ENCODE peak calls at places on chromosomes 2 and 18, in four cellular contexts. One of them, this sample, is unnamed.
A peak's percentile ranks its signal among the peaks of the same experiment; 100 is the strongest.

GRCh38 chr2:30148850-30149249 is 2.0 kb downstream of the YPEL5 start:
- DNase-seq in mucosa of descending colon: no peak
- DNase-seq in astrocyte of the cerebellum: no peak
- DNase-seq in spleen: no peak
- DNase-seq in this sample: no peak

GRCh38 chr2:238313289-238313990 is 6.9 kb upstream of the TRAF3IP1 start:
- DNase-seq in mucosa of descending colon: no peak
- DNase-seq in astrocyte of the cerebellum: no peak
- DNase-seq in spleen: no peak
- DNase-seq in this sample: no peak

GRCh38 chr2:238974061-238974460 is 126.2 kb downstream of the TWIST2 start:
- DNase-seq in mucosa of descending colon: no peak
- DNase-seq in astrocyte of the cerebellum: no peak
- DNase-seq in spleen: no peak
- DNase-seq in this sample: no peak

GRCh38 chr18:21513741-21514140 is 86.8 kb downstream of the ESCO1 start:
- DNase-seq in mucosa of descending colon: no peak
- DNase-seq in astrocyte of the cerebellum: no peak
- DNase-seq in spleen: no peak
- DNase-seq in this sample: no peak

GRCh38 chr2:195813401-195813800 is 156.4 kb downstream of the SLC39A10 start:
- DNase-seq in mucosa of descending colon: no peak
- DNase-seq in astrocyte of the cerebellum: no peak
- DNase-seq in spleen: no peak
- DNase-seq in this sample: no peak

GRCh38 chr2:469521-469920 is 181.6 kb upstream of the ALKAL2 start:
- DNase-seq in mucosa of descending colon: no peak
- DNase-seq in astrocyte of the cerebellum: no peak
- DNase-seq in spleen: no peak
- DNase-seq in this sample: no peak

GRCh38 chr18:77071711-77072292 is 60.8 kb downstream of the MBP start:
- DNase-seq in mucosa of descending colon: no peak
- DNase-seq in astrocyte of the cerebellum: peak; percentile 83
- DNase-seq in spleen: no peak
- DNase-seq in this sample: peak; percentile 63

GRCh38 chr18:34867520-34867919 is 157.4 kb downstream of the DTNA start:
- DNase-seq in mucosa of descending colon: peak; percentile 5
- DNase-seq in astrocyte of the cerebellum: no peak
- DNase-seq in spleen: no peak
- DNase-seq in this sample: no peak

GRCh38 chr2:173860082-173860481 is 105.1 kb downstream of the SP3 start:
- DNase-seq in mucosa of descending colon: no peak
- DNase-seq in astrocyte of the cerebellum: no peak
- DNase-seq in spleen: no peak
- DNase-seq in this sample: no peak

GRCh38 chr2:196987654-196988364 is 61.3 kb upstream of the PGAP1 start:
- DNase-seq in mucosa of descending colon: peak; percentile 18
- DNase-seq in astrocyte of the cerebellum: peak; percentile 92
- DNase-seq in spleen: no peak
- DNase-seq in this sample: no peak

GRCh38 chr2:49021170-49021743 is 133.1 kb downstream of the FSHR start:
- DNase-seq in mucosa of descending colon: no peak
- DNase-seq in astrocyte of the cerebellum: no peak
- DNase-seq in spleen: no peak
- DNase-seq in this sample: no peak

GRCh38 chr2:21966139-21966538 is 842.4 kb downstream of the TDRD15 start:
- DNase-seq in mucosa of descending colon: no peak
- DNase-seq in astrocyte of the cerebellum: no peak
- DNase-seq in spleen: no peak
- DNase-seq in this sample: no peak

GRCh38 chr2:151730242-151730975 is 3.9 kb downstream of the NEB start:
- DNase-seq in mucosa of descending colon: no peak
- DNase-seq in astrocyte of the cerebellum: no peak
- DNase-seq in spleen: no peak
- DNase-seq in this sample: no peak

GRCh38 chr18:45997689-45998088 is 30.6 kb upstream of the EPG5 start:
- DNase-seq in mucosa of descending colon: no peak
- DNase-seq in astrocyte of the cerebellum: no peak
- DNase-seq in spleen: no peak
- DNase-seq in this sample: no peak

GRCh38 chr2:235050992-235051351 is 99.2 kb downstream of the SH3BP4 start:
- DNase-seq in mucosa of descending colon: peak; percentile 95
- DNase-seq in astrocyte of the cerebellum: peak; percentile 87
- DNase-seq in spleen: peak; percentile 75
- DNase-seq in this sample: no peak

GRCh38 chr2:94978917-94979316 is 46.6 kb upstream of the MAL start:
- DNase-seq in mucosa of descending colon: no peak
- DNase-seq in astrocyte of the cerebellum: no peak
- DNase-seq in spleen: no peak
- DNase-seq in this sample: no peak

GRCh38 chr18:31553800-31554199 is 37.9 kb upstream of the TTR start:
- DNase-seq in mucosa of descending colon: no peak
- DNase-seq in astrocyte of the cerebellum: no peak
- DNase-seq in spleen: no peak
- DNase-seq in this sample: no peak
- TF ChIP-seq CTCF in mucosa of descending colon: no peak
- TF ChIP-seq CTCF in astrocyte of the cerebellum: peak; percentile 32
- TF ChIP-seq CTCF in spleen: no peak
- TF ChIP-seq CTCF in this sample: no peak

GRCh38 chr2:233094614-233095013 is 34.5 kb downstream of the INPP5D start:
- DNase-seq in mucosa of descending colon: no peak
- DNase-seq in astrocyte of the cerebellum: no peak
- DNase-seq in spleen: no peak
- DNase-seq in this sample: no peak
- TF ChIP-seq CTCF in mucosa of descending colon: no peak
- TF ChIP-seq CTCF in astrocyte of the cerebellum: no peak
- TF ChIP-seq CTCF in spleen: no peak
- TF ChIP-seq CTCF in this sample: no peak

GRCh38 chr2:11532434-11533055 is 1.3 kb upstream of the GREB1 start:
- DNase-seq in mucosa of descending colon: no peak
- DNase-seq in astrocyte of the cerebellum: no peak
- DNase-seq in spleen: no peak
- DNase-seq in this sample: no peak

GRCh38 chr2:11535899-11536344 is 2.1 kb downstream of the GREB1 start:
- DNase-seq in mucosa of descending colon: no peak
- DNase-seq in astrocyte of the cerebellum: no peak
- DNase-seq in spleen: no peak
- DNase-seq in this sample: no peak

GRCh38 chr2:11533278-11534077 is at the start of gene GREB1:
- DNase-seq in mucosa of descending colon: no peak
- DNase-seq in astrocyte of the cerebellum: no peak
- DNase-seq in spleen: no peak
- DNase-seq in this sample: no peak

GRCh38 chr2:11534078-11534745 is 367 bp downstream of the GREB1 start:
- DNase-seq in mucosa of descending colon: no peak
- DNase-seq in astrocyte of the cerebellum: no peak
- DNase-seq in spleen: no peak
- DNase-seq in this sample: no peak

GRCh38 chr2:11534746-11535484 is 1.1 kb downstream of the GREB1 start:
- DNase-seq in mucosa of descending colon: no peak
- DNase-seq in astrocyte of the cerebellum: no peak
- DNase-seq in spleen: no peak
- DNase-seq in this sample: no peak
- TF ChIP-seq CTCF in mucosa of descending colon: no peak
- TF ChIP-seq CTCF in astrocyte of the cerebellum: peak; percentile 2
- TF ChIP-seq CTCF in spleen: no peak
- TF ChIP-seq CTCF in this sample: no peak

GRCh38 chr2:101725515-101726192 is 28.1 kb downstream of the MAP4K4 start:
- DNase-seq in mucosa of descending colon: peak; percentile 38
- DNase-seq in astrocyte of the cerebellum: no peak
- DNase-seq in spleen: no peak
- DNase-seq in this sample: no peak
- TF ChIP-seq CTCF in mucosa of descending colon: no peak
- TF ChIP-seq CTCF in astrocyte of the cerebellum: peak; percentile 25
- TF ChIP-seq CTCF in spleen: no peak
- TF ChIP-seq CTCF in this sample: no peak

GRCh38 chr2:126864861-126865260 is 33.8 kb upstream of the TEX51 start:
- DNase-seq in mucosa of descending colon: no peak
- DNase-seq in astrocyte of the cerebellum: no peak
- DNase-seq in spleen: no peak
- DNase-seq in this sample: no peak
- TF ChIP-seq CTCF in mucosa of descending colon: no peak
- TF ChIP-seq CTCF in astrocyte of the cerebellum: no peak
- TF ChIP-seq CTCF in spleen: no peak
- TF ChIP-seq CTCF in this sample: no peak